ENCODE peak calls at places on chromosome 6, in six cellular contexts. One of them, this sample, is unnamed.

GRCh38 chr6:11968241-11968806 is 43.8 kb upstream of the HIVEP1 start:
- DNase-seq in pancreas: no peak
- DNase-seq in germinal center: no peak
- DNase-seq in mammary epithelial cell: no peak
- DNase-seq in H9: no peak
- DNase-seq in CD4-positive, alpha-beta memory T cell: no peak
- DNase-seq in this sample: no peak

GRCh38 chr6:21996425-21997207 is 300.2 kb downstream of the PRL start:
- DNase-seq in germinal center: no peak
- DNase-seq in H9: no peak
- DNase-seq in mammary epithelial cell: peak; percentile 49
- DNase-seq in pancreas: no peak
- DNase-seq in CD4-positive, alpha-beta memory T cell: no peak
- DNase-seq in this sample: no peak

GRCh38 chr6:13479971-13480434 is 7.4 kb downstream of the GFOD1 start:
- DNase-seq in mammary epithelial cell: peak; percentile 90
- DNase-seq in CD4-positive, alpha-beta memory T cell: no peak
- DNase-seq in pancreas: no peak
- DNase-seq in germinal center: no peak
- DNase-seq in H9: no peak
- DNase-seq in this sample: no peak

GRCh38 chr6:42436825-42437224 is 14.9 kb downstream of the TRERF1 start:
- DNase-seq in mammary epithelial cell: no peak
- DNase-seq in germinal center: no peak
- DNase-seq in H9: no peak
- DNase-seq in pancreas: no peak
- DNase-seq in CD4-positive, alpha-beta memory T cell: no peak
- DNase-seq in this sample: no peak

GRCh38 chr6:166955865-166956443 is 396 bp downstream of the RNASET2 start:
- DNase-seq in mammary epithelial cell: no peak
- DNase-seq in pancreas: no peak
- DNase-seq in H9: no peak
- DNase-seq in CD4-positive, alpha-beta memory T cell: no peak
- DNase-seq in germinal center: peak; percentile 28
- DNase-seq in this sample: no peak

GRCh38 chr6:44072959-44073611 is 54.2 kb downstream of the MRPL14 start:
- DNase-seq in pancreas: peak; percentile 79
- DNase-seq in germinal center: peak; percentile 91
- DNase-seq in H9: peak; percentile 87
- DNase-seq in CD4-positive, alpha-beta memory T cell: peak; percentile 80
- DNase-seq in mammary epithelial cell: peak; percentile 86
- DNase-seq in this sample: peak; percentile 70

GRCh38 chr6:144150673-144151009 is 324 bp downstream of the STX11 start:
- DNase-seq in germinal center: peak; percentile 44
- DNase-seq in H9: peak; percentile 48
- DNase-seq in CD4-positive, alpha-beta memory T cell: peak; percentile 49
- DNase-seq in mammary epithelial cell: peak; percentile 14
- DNase-seq in pancreas: no peak
- DNase-seq in this sample: no peak

GRCh38 chr6:121389419-121389818 is 46.0 kb upstream of the GJA1 start:
- DNase-seq in germinal center: no peak
- DNase-seq in H9: no peak
- DNase-seq in CD4-positive, alpha-beta memory T cell: no peak
- DNase-seq in pancreas: no peak
- DNase-seq in mammary epithelial cell: no peak
- DNase-seq in this sample: no peak

GRCh38 chr6:72948153-72948552 is 277.1 kb downstream of the KHDC1L start:
- DNase-seq in mammary epithelial cell: no peak
- DNase-seq in CD4-positive, alpha-beta memory T cell: no peak
- DNase-seq in pancreas: no peak
- DNase-seq in H9: no peak
- DNase-seq in germinal center: no peak
- DNase-seq in this sample: no peak

GRCh38 chr6:16757332-16757731 is 3.9 kb downstream of the ATXN1 start:
- DNase-seq in H9: no peak
- DNase-seq in germinal center: no peak
- DNase-seq in mammary epithelial cell: no peak
- DNase-seq in pancreas: no peak
- DNase-seq in CD4-positive, alpha-beta memory T cell: no peak
- DNase-seq in this sample: no peak

GRCh38 chr6:159715168-159715567 is 12.1 kb upstream of the WTAP start:
- DNase-seq in germinal center: no peak
- DNase-seq in CD4-positive, alpha-beta memory T cell: no peak
- DNase-seq in mammary epithelial cell: no peak
- DNase-seq in pancreas: no peak
- DNase-seq in H9: no peak
- DNase-seq in this sample: no peak

GRCh38 chr6:47650553-47651432 is 47.6 kb upstream of the ADGRF4 start:
- DNase-seq in CD4-positive, alpha-beta memory T cell: no peak
- DNase-seq in H9: no peak
- DNase-seq in mammary epithelial cell: no peak
- DNase-seq in germinal center: no peak
- DNase-seq in pancreas: no peak
- DNase-seq in this sample: no peak

GRCh38 chr6:17343215-17343614 is 50.2 kb upstream of the CAP2 start:
- DNase-seq in mammary epithelial cell: no peak
- DNase-seq in CD4-positive, alpha-beta memory T cell: no peak
- DNase-seq in germinal center: no peak
- DNase-seq in H9: no peak
- DNase-seq in pancreas: no peak
- DNase-seq in this sample: no peak

GRCh38 chr6:130858498-130859160 is 31.4 kb downstream of the SMLR1 start:
- DNase-seq in mammary epithelial cell: no peak
- DNase-seq in H9: no peak
- DNase-seq in germinal center: no peak
- DNase-seq in CD4-positive, alpha-beta memory T cell: no peak
- DNase-seq in pancreas: no peak
- DNase-seq in this sample: no peak

GRCh38 chr6:112036088-112036637 is 17.7 kb upstream of the CCN6 start:
- DNase-seq in mammary epithelial cell: peak; percentile 10
- DNase-seq in CD4-positive, alpha-beta memory T cell: no peak
- DNase-seq in pancreas: no peak
- DNase-seq in H9: no peak
- DNase-seq in germinal center: no peak
- DNase-seq in this sample: no peak

GRCh38 chr6:39076086-39076992 is 27.8 kb downstream of the GLP1R start:
- DNase-seq in germinal center: no peak
- DNase-seq in CD4-positive, alpha-beta memory T cell: no peak
- DNase-seq in H9: peak; percentile 13
- DNase-seq in mammary epithelial cell: no peak
- DNase-seq in pancreas: no peak
- DNase-seq in this sample: no peak

GRCh38 chr6:133410628-133411027 is 169.5 kb downstream of the EYA4 start:
- DNase-seq in CD4-positive, alpha-beta memory T cell: no peak
- DNase-seq in pancreas: no peak
- DNase-seq in mammary epithelial cell: no peak
- DNase-seq in H9: peak; percentile 50
- DNase-seq in germinal center: no peak
- DNase-seq in this sample: no peak

GRCh38 chr6:13328076-13328874 is at the start of gene TBC1D7:
- DNase-seq in germinal center: peak; percentile 94
- DNase-seq in CD4-positive, alpha-beta memory T cell: peak; percentile 94
- DNase-seq in H9: peak; percentile 95
- DNase-seq in pancreas: peak; percentile 87
- DNase-seq in mammary epithelial cell: peak; percentile 89
- DNase-seq in this sample: peak; percentile 83

GRCh38 chr6:49565855-49566254 is 15.4 kb downstream of the C6orf141 start:
- DNase-seq in CD4-positive, alpha-beta memory T cell: no peak
- DNase-seq in germinal center: no peak
- DNase-seq in pancreas: no peak
- DNase-seq in mammary epithelial cell: no peak
- DNase-seq in H9: no peak
- DNase-seq in this sample: no peak

GRCh38 chr6:149855040-149855654 is 9.0 kb downstream of the LRP11 start:
- DNase-seq in germinal center: no peak
- DNase-seq in pancreas: no peak
- DNase-seq in CD4-positive, alpha-beta memory T cell: no peak
- DNase-seq in mammary epithelial cell: peak; percentile 93
- DNase-seq in H9: no peak
- DNase-seq in this sample: no peak

GRCh38 chr6:42200035-42200434 is 5.3 kb upstream of the GUCA1B start:
- DNase-seq in H9: no peak
- DNase-seq in germinal center: no peak
- DNase-seq in pancreas: no peak
- DNase-seq in CD4-positive, alpha-beta memory T cell: no peak
- DNase-seq in mammary epithelial cell: peak; percentile 55
- DNase-seq in this sample: no peak

GRCh38 chr6:39228111-39228971 is 934 bp downstream of the KCNK5 start:
- DNase-seq in germinal center: no peak
- DNase-seq in mammary epithelial cell: no peak
- DNase-seq in H9: no peak
- DNase-seq in CD4-positive, alpha-beta memory T cell: no peak
- DNase-seq in pancreas: no peak
- DNase-seq in this sample: peak; percentile 10

GRCh38 chr6:111874030-111874425 is 776 bp upstream of the FYN start:
- DNase-seq in CD4-positive, alpha-beta memory T cell: peak; percentile 66
- DNase-seq in pancreas: no peak
- DNase-seq in germinal center: peak; percentile 31
- DNase-seq in H9: no peak
- DNase-seq in mammary epithelial cell: no peak
- DNase-seq in this sample: peak; percentile 57

GRCh38 chr6:167291623-167292300 is 647 bp downstream of the UNC93A start:
- DNase-seq in pancreas: no peak
- DNase-seq in mammary epithelial cell: no peak
- DNase-seq in CD4-positive, alpha-beta memory T cell: no peak
- DNase-seq in germinal center: no peak
- DNase-seq in H9: no peak
- DNase-seq in this sample: no peak

GRCh38 chr6:8556370-8557018 is 121.1 kb upstream of the SLC35B3 start:
- DNase-seq in H9: no peak
- DNase-seq in mammary epithelial cell: peak; percentile 86
- DNase-seq in germinal center: no peak
- DNase-seq in CD4-positive, alpha-beta memory T cell: no peak
- DNase-seq in pancreas: no peak
- DNase-seq in this sample: no peak

GRCh38 chr6:43013020-43013842 is 515 bp downstream of the MEA1 start:
- DNase-seq in pancreas: peak; percentile 30
- DNase-seq in mammary epithelial cell: no peak
- DNase-seq in CD4-positive, alpha-beta memory T cell: no peak
- DNase-seq in germinal center: no peak
- DNase-seq in H9: no peak
- DNase-seq in this sample: no peak

GRCh38 chr6:25342784-25343183 is 63.6 kb downstream of the CARMIL1 start:
- DNase-seq in pancreas: no peak
- DNase-seq in H9: no peak
- DNase-seq in mammary epithelial cell: peak; percentile 9
- DNase-seq in germinal center: no peak
- DNase-seq in CD4-positive, alpha-beta memory T cell: no peak
- DNase-seq in this sample: no peak

GRCh38 chr6:79077680-79078056 is 386 bp downstream of the PHIP start:
- DNase-seq in mammary epithelial cell: no peak
- DNase-seq in CD4-positive, alpha-beta memory T cell: no peak
- DNase-seq in pancreas: peak; percentile 60
- DNase-seq in H9: no peak
- DNase-seq in germinal center: peak; percentile 76
- DNase-seq in this sample: no peak

GRCh38 chr6:39882567-39882953 is 51.7 kb downstream of the MOCS1 start:
- DNase-seq in pancreas: no peak
- DNase-seq in germinal center: no peak
- DNase-seq in mammary epithelial cell: no peak
- DNase-seq in CD4-positive, alpha-beta memory T cell: no peak
- DNase-seq in H9: no peak
- DNase-seq in this sample: no peak

GRCh38 chr6:62971976-62972658 is 239.2 kb upstream of the FKBP1C start:
- DNase-seq in H9: no peak
- DNase-seq in germinal center: no peak
- DNase-seq in CD4-positive, alpha-beta memory T cell: no peak
- DNase-seq in pancreas: no peak
- DNase-seq in mammary epithelial cell: no peak
- DNase-seq in this sample: no peak

This sample was measured in stimulated activated CD4-positive, alpha-beta T cell treated with anti-CD3 and anti-CD28 coated beads, Interleukin-1b, Interleukin-23, amount 100 ng/mL, for 24 hours.